ENCODE peak calls at places on chromosomes 4 and X, in nine cellular contexts. One of them, this sample, is unnamed.

GRCh38 chr4:121195649-121196048 is 31.5 kb upstream of the TNIP3 start:
- DNase-seq in CD8-positive, alpha-beta T cell: no peak
- DNase-seq in stimulated activated naive CD8-positive, alpha-beta T cell treated with anti-CD3 and anti-CD28 coated beads, Interleukin-15, Interleukin-2, amounts not matched to agents 100 U/mL and 50 U/mL, for 24 hours: no peak
- DNase-seq in mesenteric fat pad: no peak
- DNase-seq in stimulated activated CD8-positive, alpha-beta memory T cell treated with anti-CD3 and anti-CD28 coated beads, Interleukin-2, amount 100 ng/mL, for 48 hours: no peak
- DNase-seq in Jurkat, Clone E6-1: no peak
- DNase-seq in NCI-H774: no peak
- DNase-seq in D341Med: no peak
- DNase-seq in GM13976: no peak
- DNase-seq in this sample: no peak

GRCh38 chr4:76325072-76325471 is 18.5 kb downstream of the STBD1 start:
- DNase-seq in CD8-positive, alpha-beta T cell: no peak
- DNase-seq in stimulated activated naive CD8-positive, alpha-beta T cell treated with anti-CD3 and anti-CD28 coated beads, Interleukin-15, Interleukin-2, amounts not matched to agents 100 U/mL and 50 U/mL, for 24 hours: no peak
- DNase-seq in mesenteric fat pad: no peak
- DNase-seq in stimulated activated CD8-positive, alpha-beta memory T cell treated with anti-CD3 and anti-CD28 coated beads, Interleukin-2, amount 100 ng/mL, for 48 hours: no peak
- DNase-seq in Jurkat, Clone E6-1: no peak
- DNase-seq in NCI-H774: no peak
- DNase-seq in D341Med: no peak
- DNase-seq in GM13976: no peak
- DNase-seq in this sample: no peak

GRCh38 chrX:3518870-3519269 is 172.4 kb upstream of the MXRA5 start:
- DNase-seq in CD8-positive, alpha-beta T cell: no peak
- DNase-seq in stimulated activated naive CD8-positive, alpha-beta T cell treated with anti-CD3 and anti-CD28 coated beads, Interleukin-15, Interleukin-2, amounts not matched to agents 100 U/mL and 50 U/mL, for 24 hours: no peak
- DNase-seq in mesenteric fat pad: no peak
- DNase-seq in stimulated activated CD8-positive, alpha-beta memory T cell treated with anti-CD3 and anti-CD28 coated beads, Interleukin-2, amount 100 ng/mL, for 48 hours: no peak
- DNase-seq in Jurkat, Clone E6-1: no peak
- DNase-seq in NCI-H774: no peak
- DNase-seq in D341Med: no peak
- DNase-seq in GM13976: no peak
- DNase-seq in this sample: no peak

GRCh38 chr4:77449162-77449561 is 156.5 kb upstream of the CXCL13 start:
- DNase-seq in CD8-positive, alpha-beta T cell: no peak
- DNase-seq in stimulated activated naive CD8-positive, alpha-beta T cell treated with anti-CD3 and anti-CD28 coated beads, Interleukin-15, Interleukin-2, amounts not matched to agents 100 U/mL and 50 U/mL, for 24 hours: no peak
- DNase-seq in mesenteric fat pad: no peak
- DNase-seq in stimulated activated CD8-positive, alpha-beta memory T cell treated with anti-CD3 and anti-CD28 coated beads, Interleukin-2, amount 100 ng/mL, for 48 hours: no peak
- DNase-seq in Jurkat, Clone E6-1: no peak
- DNase-seq in NCI-H774: no peak
- DNase-seq in D341Med: no peak
- DNase-seq in GM13976: no peak
- DNase-seq in this sample: no peak

GRCh38 chr4:7186081-7186480 is 6.3 kb upstream of the SORCS2 start:
- DNase-seq in CD8-positive, alpha-beta T cell: no peak
- DNase-seq in stimulated activated naive CD8-positive, alpha-beta T cell treated with anti-CD3 and anti-CD28 coated beads, Interleukin-15, Interleukin-2, amounts not matched to agents 100 U/mL and 50 U/mL, for 24 hours: peak
- DNase-seq in mesenteric fat pad: peak
- DNase-seq in stimulated activated CD8-positive, alpha-beta memory T cell treated with anti-CD3 and anti-CD28 coated beads, Interleukin-2, amount 100 ng/mL, for 48 hours: peak
- DNase-seq in Jurkat, Clone E6-1: no peak
- DNase-seq in NCI-H774: no peak
- DNase-seq in D341Med: peak
- DNase-seq in GM13976: peak
- DNase-seq in this sample: no peak

GRCh38 chrX:9153299-9153698 is 119.4 kb upstream of the FAM9B start:
- DNase-seq in CD8-positive, alpha-beta T cell: no peak
- DNase-seq in stimulated activated naive CD8-positive, alpha-beta T cell treated with anti-CD3 and anti-CD28 coated beads, Interleukin-15, Interleukin-2, amounts not matched to agents 100 U/mL and 50 U/mL, for 24 hours: no peak
- DNase-seq in mesenteric fat pad: no peak
- DNase-seq in stimulated activated CD8-positive, alpha-beta memory T cell treated with anti-CD3 and anti-CD28 coated beads, Interleukin-2, amount 100 ng/mL, for 48 hours: no peak
- DNase-seq in Jurkat, Clone E6-1: no peak
- DNase-seq in NCI-H774: no peak
- DNase-seq in D341Med: no peak
- DNase-seq in GM13976: no peak
- DNase-seq in this sample: no peak

GRCh38 chr4:73868206-73869129 is 725 bp upstream of the CXCL1 start:
- DNase-seq in CD8-positive, alpha-beta T cell: no peak
- DNase-seq in stimulated activated naive CD8-positive, alpha-beta T cell treated with anti-CD3 and anti-CD28 coated beads, Interleukin-15, Interleukin-2, amounts not matched to agents 100 U/mL and 50 U/mL, for 24 hours: no peak
- DNase-seq in mesenteric fat pad: no peak
- DNase-seq in stimulated activated CD8-positive, alpha-beta memory T cell treated with anti-CD3 and anti-CD28 coated beads, Interleukin-2, amount 100 ng/mL, for 48 hours: no peak
- DNase-seq in Jurkat, Clone E6-1: no peak
- DNase-seq in NCI-H774: no peak
- DNase-seq in D341Med: no peak
- DNase-seq in GM13976: no peak
- DNase-seq in this sample: no peak

GRCh38 chr4:118586357-118586790 is 98.8 kb upstream of the METTL14 start:
- DNase-seq in CD8-positive, alpha-beta T cell: no peak
- DNase-seq in stimulated activated naive CD8-positive, alpha-beta T cell treated with anti-CD3 and anti-CD28 coated beads, Interleukin-15, Interleukin-2, amounts not matched to agents 100 U/mL and 50 U/mL, for 24 hours: no peak
- DNase-seq in mesenteric fat pad: no peak
- DNase-seq in stimulated activated CD8-positive, alpha-beta memory T cell treated with anti-CD3 and anti-CD28 coated beads, Interleukin-2, amount 100 ng/mL, for 48 hours: no peak
- DNase-seq in Jurkat, Clone E6-1: no peak
- DNase-seq in NCI-H774: no peak
- DNase-seq in D341Med: no peak
- DNase-seq in GM13976: no peak
- DNase-seq in this sample: no peak

GRCh38 chr4:98516042-98516440 is 142.4 kb downstream of the TSPAN5 start:
- DNase-seq in CD8-positive, alpha-beta T cell: no peak
- DNase-seq in stimulated activated naive CD8-positive, alpha-beta T cell treated with anti-CD3 and anti-CD28 coated beads, Interleukin-15, Interleukin-2, amounts not matched to agents 100 U/mL and 50 U/mL, for 24 hours: no peak
- DNase-seq in mesenteric fat pad: no peak
- DNase-seq in stimulated activated CD8-positive, alpha-beta memory T cell treated with anti-CD3 and anti-CD28 coated beads, Interleukin-2, amount 100 ng/mL, for 48 hours: no peak
- DNase-seq in Jurkat, Clone E6-1: no peak
- DNase-seq in NCI-H774: no peak
- DNase-seq in D341Med: no peak
- DNase-seq in GM13976: no peak
- DNase-seq in this sample: no peak

GRCh38 chrX:23673108-23673507 is 5.8 kb downstream of the PRDX4 start:
- DNase-seq in CD8-positive, alpha-beta T cell: no peak
- DNase-seq in stimulated activated naive CD8-positive, alpha-beta T cell treated with anti-CD3 and anti-CD28 coated beads, Interleukin-15, Interleukin-2, amounts not matched to agents 100 U/mL and 50 U/mL, for 24 hours: no peak
- DNase-seq in mesenteric fat pad: no peak
- DNase-seq in stimulated activated CD8-positive, alpha-beta memory T cell treated with anti-CD3 and anti-CD28 coated beads, Interleukin-2, amount 100 ng/mL, for 48 hours: no peak
- DNase-seq in Jurkat, Clone E6-1: no peak
- DNase-seq in NCI-H774: no peak
- DNase-seq in D341Med: no peak
- DNase-seq in GM13976: no peak
- DNase-seq in this sample: no peak

GRCh38 chr4:114694770-114695169 is 96.2 kb downstream of the UGT8 start:
- DNase-seq in CD8-positive, alpha-beta T cell: no peak
- DNase-seq in stimulated activated naive CD8-positive, alpha-beta T cell treated with anti-CD3 and anti-CD28 coated beads, Interleukin-15, Interleukin-2, amounts not matched to agents 100 U/mL and 50 U/mL, for 24 hours: no peak
- DNase-seq in mesenteric fat pad: no peak
- DNase-seq in stimulated activated CD8-positive, alpha-beta memory T cell treated with anti-CD3 and anti-CD28 coated beads, Interleukin-2, amount 100 ng/mL, for 48 hours: no peak
- DNase-seq in Jurkat, Clone E6-1: peak
- DNase-seq in NCI-H774: peak
- DNase-seq in D341Med: peak
- DNase-seq in GM13976: no peak
- DNase-seq in this sample: peak

GRCh38 chr4:138034871-138035270 is 207.3 kb downstream of the SLC7A11 start:
- DNase-seq in CD8-positive, alpha-beta T cell: no peak
- DNase-seq in stimulated activated naive CD8-positive, alpha-beta T cell treated with anti-CD3 and anti-CD28 coated beads, Interleukin-15, Interleukin-2, amounts not matched to agents 100 U/mL and 50 U/mL, for 24 hours: no peak
- DNase-seq in mesenteric fat pad: no peak
- DNase-seq in stimulated activated CD8-positive, alpha-beta memory T cell treated with anti-CD3 and anti-CD28 coated beads, Interleukin-2, amount 100 ng/mL, for 48 hours: no peak
- DNase-seq in Jurkat, Clone E6-1: no peak
- DNase-seq in NCI-H774: no peak
- DNase-seq in D341Med: no peak
- DNase-seq in GM13976: no peak
- DNase-seq in this sample: no peak

GRCh38 chr4:156321203-156321602 is 367.5 kb upstream of the CTSO start:
- DNase-seq in CD8-positive, alpha-beta T cell: no peak
- DNase-seq in stimulated activated naive CD8-positive, alpha-beta T cell treated with anti-CD3 and anti-CD28 coated beads, Interleukin-15, Interleukin-2, amounts not matched to agents 100 U/mL and 50 U/mL, for 24 hours: no peak
- DNase-seq in mesenteric fat pad: no peak
- DNase-seq in stimulated activated CD8-positive, alpha-beta memory T cell treated with anti-CD3 and anti-CD28 coated beads, Interleukin-2, amount 100 ng/mL, for 48 hours: no peak
- DNase-seq in Jurkat, Clone E6-1: no peak
- DNase-seq in NCI-H774: no peak
- DNase-seq in D341Med: no peak
- DNase-seq in GM13976: no peak
- DNase-seq in this sample: no peak

GRCh38 chr4:158300012-158300411 is 89.7 kb downstream of the TMEM144 start:
- DNase-seq in CD8-positive, alpha-beta T cell: no peak
- DNase-seq in stimulated activated naive CD8-positive, alpha-beta T cell treated with anti-CD3 and anti-CD28 coated beads, Interleukin-15, Interleukin-2, amounts not matched to agents 100 U/mL and 50 U/mL, for 24 hours: no peak
- DNase-seq in mesenteric fat pad: no peak
- DNase-seq in stimulated activated CD8-positive, alpha-beta memory T cell treated with anti-CD3 and anti-CD28 coated beads, Interleukin-2, amount 100 ng/mL, for 48 hours: no peak
- DNase-seq in Jurkat, Clone E6-1: no peak
- DNase-seq in NCI-H774: no peak
- DNase-seq in D341Med: no peak
- DNase-seq in GM13976: no peak
- DNase-seq in this sample: no peak

GRCh38 chr4:152965614-152966013 is 29.5 kb downstream of the FHDC1 start:
- DNase-seq in CD8-positive, alpha-beta T cell: no peak
- DNase-seq in stimulated activated naive CD8-positive, alpha-beta T cell treated with anti-CD3 and anti-CD28 coated beads, Interleukin-15, Interleukin-2, amounts not matched to agents 100 U/mL and 50 U/mL, for 24 hours: no peak
- DNase-seq in mesenteric fat pad: no peak
- DNase-seq in stimulated activated CD8-positive, alpha-beta memory T cell treated with anti-CD3 and anti-CD28 coated beads, Interleukin-2, amount 100 ng/mL, for 48 hours: no peak
- DNase-seq in Jurkat, Clone E6-1: no peak
- DNase-seq in NCI-H774: no peak
- DNase-seq in D341Med: no peak
- DNase-seq in GM13976: no peak
- DNase-seq in this sample: no peak

GRCh38 chr4:94889523-94889922 is 131.8 kb downstream of the BMPR1B start:
- DNase-seq in CD8-positive, alpha-beta T cell: no peak
- DNase-seq in stimulated activated naive CD8-positive, alpha-beta T cell treated with anti-CD3 and anti-CD28 coated beads, Interleukin-15, Interleukin-2, amounts not matched to agents 100 U/mL and 50 U/mL, for 24 hours: no peak
- DNase-seq in mesenteric fat pad: no peak
- DNase-seq in stimulated activated CD8-positive, alpha-beta memory T cell treated with anti-CD3 and anti-CD28 coated beads, Interleukin-2, amount 100 ng/mL, for 48 hours: no peak
- DNase-seq in Jurkat, Clone E6-1: no peak
- DNase-seq in NCI-H774: no peak
- DNase-seq in D341Med: no peak
- DNase-seq in GM13976: no peak
- DNase-seq in this sample: no peak

GRCh38 chr4:17260395-17260907 is 251.4 kb downstream of the QDPR start:
- DNase-seq in CD8-positive, alpha-beta T cell: no peak
- DNase-seq in stimulated activated naive CD8-positive, alpha-beta T cell treated with anti-CD3 and anti-CD28 coated beads, Interleukin-15, Interleukin-2, amounts not matched to agents 100 U/mL and 50 U/mL, for 24 hours: no peak
- DNase-seq in mesenteric fat pad: no peak
- DNase-seq in stimulated activated CD8-positive, alpha-beta memory T cell treated with anti-CD3 and anti-CD28 coated beads, Interleukin-2, amount 100 ng/mL, for 48 hours: no peak
- DNase-seq in Jurkat, Clone E6-1: no peak
- DNase-seq in NCI-H774: no peak
- DNase-seq in D341Med: no peak
- DNase-seq in GM13976: no peak
- DNase-seq in this sample: no peak

GRCh38 chr4:178242655-178243054 is 800.4 kb upstream of the AGA start:
- DNase-seq in CD8-positive, alpha-beta T cell: no peak
- DNase-seq in stimulated activated naive CD8-positive, alpha-beta T cell treated with anti-CD3 and anti-CD28 coated beads, Interleukin-15, Interleukin-2, amounts not matched to agents 100 U/mL and 50 U/mL, for 24 hours: no peak
- DNase-seq in mesenteric fat pad: no peak
- DNase-seq in stimulated activated CD8-positive, alpha-beta memory T cell treated with anti-CD3 and anti-CD28 coated beads, Interleukin-2, amount 100 ng/mL, for 48 hours: no peak
- DNase-seq in Jurkat, Clone E6-1: no peak
- DNase-seq in NCI-H774: no peak
- DNase-seq in D341Med: no peak
- DNase-seq in GM13976: no peak
- DNase-seq in this sample: no peak

GRCh38 chr4:5874811-5875465 is 17.9 kb downstream of the CRMP1 start:
- DNase-seq in CD8-positive, alpha-beta T cell: no peak
- DNase-seq in stimulated activated naive CD8-positive, alpha-beta T cell treated with anti-CD3 and anti-CD28 coated beads, Interleukin-15, Interleukin-2, amounts not matched to agents 100 U/mL and 50 U/mL, for 24 hours: no peak
- DNase-seq in mesenteric fat pad: no peak
- DNase-seq in stimulated activated CD8-positive, alpha-beta memory T cell treated with anti-CD3 and anti-CD28 coated beads, Interleukin-2, amount 100 ng/mL, for 48 hours: no peak
- DNase-seq in Jurkat, Clone E6-1: no peak
- DNase-seq in NCI-H774: no peak
- DNase-seq in D341Med: no peak
- DNase-seq in GM13976: no peak
- DNase-seq in this sample: no peak

GRCh38 chrX:119852410-119853353 is at the start of gene UPF3B:
- DNase-seq in CD8-positive, alpha-beta T cell: peak
- DNase-seq in stimulated activated naive CD8-positive, alpha-beta T cell treated with anti-CD3 and anti-CD28 coated beads, Interleukin-15, Interleukin-2, amounts not matched to agents 100 U/mL and 50 U/mL, for 24 hours: peak
- DNase-seq in mesenteric fat pad: peak
- DNase-seq in stimulated activated CD8-positive, alpha-beta memory T cell treated with anti-CD3 and anti-CD28 coated beads, Interleukin-2, amount 100 ng/mL, for 48 hours: peak
- DNase-seq in Jurkat, Clone E6-1: peak
- DNase-seq in NCI-H774: peak
- DNase-seq in D341Med: peak
- DNase-seq in GM13976: peak
- DNase-seq in this sample: peak

GRCh38 chr4:37970702-37971101 is 10.5 kb downstream of the PTTG2 start:
- DNase-seq in CD8-positive, alpha-beta T cell: peak
- DNase-seq in stimulated activated naive CD8-positive, alpha-beta T cell treated with anti-CD3 and anti-CD28 coated beads, Interleukin-15, Interleukin-2, amounts not matched to agents 100 U/mL and 50 U/mL, for 24 hours: peak
- DNase-seq in mesenteric fat pad: no peak
- DNase-seq in stimulated activated CD8-positive, alpha-beta memory T cell treated with anti-CD3 and anti-CD28 coated beads, Interleukin-2, amount 100 ng/mL, for 48 hours: peak
- DNase-seq in Jurkat, Clone E6-1: peak
- DNase-seq in NCI-H774: no peak
- DNase-seq in D341Med: peak
- DNase-seq in GM13976: no peak
- DNase-seq in this sample: no peak

GRCh38 chrX:8345473-8345872 is 119.2 kb upstream of the VCX3B start:
- DNase-seq in CD8-positive, alpha-beta T cell: no peak
- DNase-seq in stimulated activated naive CD8-positive, alpha-beta T cell treated with anti-CD3 and anti-CD28 coated beads, Interleukin-15, Interleukin-2, amounts not matched to agents 100 U/mL and 50 U/mL, for 24 hours: no peak
- DNase-seq in mesenteric fat pad: no peak
- DNase-seq in stimulated activated CD8-positive, alpha-beta memory T cell treated with anti-CD3 and anti-CD28 coated beads, Interleukin-2, amount 100 ng/mL, for 48 hours: no peak
- DNase-seq in Jurkat, Clone E6-1: no peak
- DNase-seq in NCI-H774: no peak
- DNase-seq in D341Med: no peak
- DNase-seq in GM13976: no peak
- DNase-seq in this sample: no peak

This sample was measured in SK-N-DZ.